ENCODE peak calls at places on chromosomes 1 and 21, in eight cellular contexts. W, J, N, X, E, C, S and T are unnamed samples.

GRCh38 chr21:41895643-41896493 is 16.7 kb upstream of the PRDM15 start:
- DNase-seq in W (peak; percentile 58), J (peak; percentile 27), N (no peak), X (no peak), E (peak; percentile 54), C (peak; percentile 49), S (no peak), T (peak; percentile 24)

GRCh38 chr1:153697873-153698647 is 19.6 kb downstream of the NPR1 start:
- DNase-seq in W (no peak), J (no peak), N (no peak), X (no peak), E (no peak), C (no peak), S (no peak), T (no peak)

GRCh38 chr1:174408142-174408541 is 39.6 kb upstream of the GPR52 start:
- DNase-seq in W (no peak), J (no peak), N (no peak), X (no peak), E (no peak), C (no peak), S (no peak), T (no peak)

GRCh38 chr1:157969693-157970485 is 23.6 kb upstream of the KIRREL1 start:
- DNase-seq in W (no peak), J (no peak), N (peak; percentile 44), X (peak; percentile 81), E (no peak), C (no peak), S (peak; percentile 29), T (no peak)

GRCh38 chr1:41238311-41239094 is 3.6 kb downstream of the SCMH1 start:
- DNase-seq in W (no peak), J (no peak), N (no peak), X (peak; percentile 13), E (no peak), C (no peak), S (no peak), T (no peak)

GRCh38 chr1:37147397-37147831 is 113.1 kb upstream of the GRIK3 start:
- DNase-seq in W (no peak), J (no peak), N (peak; percentile 25), X (no peak), E (no peak), C (no peak), S (no peak), T (no peak)

GRCh38 chr1:32321712-32322291 is 14.2 kb downstream of the MARCKSL1 start:
- DNase-seq in W (peak; percentile 68), J (no peak), N (no peak), X (no peak), E (peak; percentile 31), C (peak; percentile 18), S (no peak), T (no peak)

GRCh38 chr1:40394456-40395172 is 21.1 kb downstream of the SMAP2 start:
- DNase-seq in W (peak; percentile 76), J (no peak), N (no peak), X (no peak), E (peak; percentile 48), C (peak; percentile 56), S (peak; percentile 42), T (no peak)

GRCh38 chr1:39753132-39754025 is 14.7 kb downstream of the PPIE start:
- DNase-seq in W (no peak), J (no peak), N (no peak), X (no peak), E (no peak), C (no peak), S (no peak), T (no peak)

GRCh38 chr1:81509619-81510018 is 291.1 kb upstream of the ADGRL2 start:
- DNase-seq in W (no peak), J (no peak), N (no peak), X (no peak), E (no peak), C (no peak), S (no peak), T (no peak)

GRCh38 chr1:5753431-5754078 is 238.7 kb downstream of the NPHP4 start:
- DNase-seq in W (no peak), J (no peak), N (no peak), X (no peak), E (no peak), C (no peak), S (no peak), T (no peak)

GRCh38 chr1:186535388-186536133 is 74.6 kb upstream of the PDC start:
- DNase-seq in W (no peak), J (no peak), N (peak; percentile 53), X (peak; percentile 78), E (no peak), C (no peak), S (no peak), T (no peak)

GRCh38 chr21:44989538-44989888 is 49.7 kb downstream of the SLX9 start:
- DNase-seq in W (no peak), J (no peak), N (no peak), X (no peak), E (no peak), C (no peak), S (no peak), T (no peak)

GRCh38 chr1:194929376-194929775 is 1678.9 kb downstream of the KCNT2 start:
- DNase-seq in W (no peak), J (no peak), N (no peak), X (no peak), E (no peak), C (no peak), S (no peak), T (no peak)

GRCh38 chr21:41360072-41360821 is 1.6 kb upstream of the MX2 start:
- DNase-seq in W (no peak), J (no peak), N (no peak), X (peak; percentile 66), E (no peak), C (no peak), S (no peak), T (no peak)

GRCh38 chr1:111597433-111597832 is 22.2 kb upstream of the RAP1A start:
- DNase-seq in W (no peak), J (no peak), N (no peak), X (peak; percentile 36), E (no peak), C (no peak), S (no peak), T (no peak)

GRCh38 chr1:30339866-30340265 is 383.5 kb downstream of the MATN1 start:
- DNase-seq in W (no peak), J (no peak), N (no peak), X (no peak), E (no peak), C (no peak), S (no peak), T (no peak)